ENCODE peak calls at places on chromosomes 11 and 22, in five cellular contexts. L is smooth muscle cell of the brain vasculature; R is AG04449; E is T-helper 1 cell; H is activated CD4-positive, CD25-positive, alpha-beta regulatory T cell. M is an unnamed sample.

GRCh38 chr11:19632435-19632834 is 80.2 kb upstream of the NAV2 start:
- DNase-seq in L (no peak), R (no peak), H (no peak), E (no peak), M (peak)

GRCh38 chr11:130426223-130427048 is 2.0 kb downstream of the ADAMTS8 start:
- DNase-seq in R (no peak), H (no peak), E (no peak), L (no peak), M (no peak)

GRCh38 chr11:65640483-65641207 is 2.7 kb downstream of the SIPA1 start:
- DNase-seq in L (no peak), R (no peak), E (no peak), H (peak), M (no peak)

GRCh38 chr22:44988671-44989070 is 21.1 kb downstream of the PHF21B start:
- DNase-seq in L (no peak), E (no peak), R (no peak), H (no peak), M (no peak)

GRCh38 chr22:50061824-50062355 is 3.8 kb upstream of the TTLL8 start:
- DNase-seq in R (no peak), E (no peak), L (no peak), H (no peak), M (no peak)

GRCh38 chr11:35907648-35908431 is 36.0 kb upstream of the LDLRAD3 start:
- DNase-seq in L (peak), E (no peak), R (no peak), H (no peak), M (peak)

GRCh38 chr11:7671807-7672206 is 1.5 kb downstream of the CYB5R2 start:
- DNase-seq in R (no peak), E (no peak), L (no peak), H (no peak), M (peak)

GRCh38 chr11:5011254-5011653 is 16.6 kb downstream of the OR51L1 start:
- DNase-seq in R (no peak), L (no peak), E (no peak), H (no peak), M (no peak)

GRCh38 chr11:8826901-8827560 is 84.0 kb upstream of the AKIP1 start:
- DNase-seq in R (no peak), L (no peak), H (no peak), E (no peak), M (no peak)

GRCh38 chr11:16982256-16982671 is 31.9 kb downstream of the PLEKHA7 start:
- DNase-seq in E (no peak), H (no peak), R (no peak), L (no peak), M (no peak)

M was measured in foreskin keratinocyte.